ENCODE peak calls at places on chromosomes 11 and 22, in ten cellular contexts. K, Q, A, B, S, M, G, E, J and R are unnamed samples.

GRCh38 chr11:114307524-114308203 is 11.5 kb downstream of the NNMT start:
- DNase-seq in Q (no peak), G (peak; percentile 85), A (no peak), S (no peak), E (peak; percentile 72), B (no peak), M (peak; percentile 85), K (no peak), J (no peak), R (peak; percentile 64)

GRCh38 chr11:69220581-69221051 is 64.9 kb downstream of the SMIM38 start:
- DNase-seq in K (no peak), J (no peak), Q (no peak), S (no peak), A (no peak), E (peak; percentile 3), B (peak; percentile 28), G (no peak), M (peak; percentile 15), R (peak; percentile 39)

GRCh38 chr22:46672731-46673130 is 52.5 kb downstream of the GRAMD4 start:
- DNase-seq in S (no peak), A (no peak), B (no peak), K (no peak), G (no peak), E (no peak), Q (no peak), M (no peak), J (no peak), R (no peak)

GRCh38 chr11:9172394-9172793 is 81.0 kb upstream of the SCUBE2 start:
- DNase-seq in M (no peak), G (no peak), J (no peak), E (no peak), S (no peak), K (no peak), A (no peak), B (no peak), Q (no peak), R (no peak)

GRCh38 chr11:130427581-130428211 is 713 bp downstream of the ADAMTS8 start:
- DNase-seq in J (no peak), E (no peak), K (no peak), S (no peak), A (no peak), G (no peak), B (peak; percentile 87), Q (no peak), M (no peak), R (no peak)

GRCh38 chr11:130246719-130247118 is 68.0 kb downstream of the ZBTB44 start:
- DNase-seq in Q (no peak), J (no peak), A (no peak), M (no peak), S (no peak), G (no peak), K (no peak), B (no peak), E (no peak), R (no peak)

GRCh38 chr11:44133335-44133946 is 38.0 kb downstream of the EXT2 start:
- DNase-seq in K (no peak), M (no peak), G (peak; percentile 31), J (no peak), B (peak; percentile 38), E (no peak), Q (peak; percentile 37), A (no peak), S (no peak), R (no peak)

GRCh38 chr11:3164540-3165151 is 464 bp downstream of the OSBPL5 start:
- DNase-seq in K (no peak), E (no peak), G (no peak), J (no peak), Q (no peak), M (no peak), B (peak; percentile 86), S (no peak), A (no peak), R (peak; percentile 18)

GRCh38 chr22:46528121-46528610 is 9.3 kb downstream of the CELSR1 start:
- DNase-seq in K (no peak), A (no peak), Q (no peak), G (peak; percentile 93), M (no peak), B (no peak), J (peak; percentile 87), E (no peak), S (no peak), R (no peak)

GRCh38 chr22:47123827-47124442 is 361.5 kb downstream of the TBC1D22A start:
- DNase-seq in M (no peak), G (no peak), E (no peak), S (no peak), Q (no peak), A (no peak), B (no peak), J (no peak), K (no peak), R (no peak)

GRCh38 chr11:8639655-8640054 is 42.8 kb downstream of the TRIM66 start:
- DNase-seq in E (no peak), M (no peak), S (no peak), G (no peak), A (no peak), Q (no peak), J (no peak), K (no peak), B (no peak), R (no peak)

GRCh38 chr11:96607890-96608558 is 218.2 kb downstream of the JRKL start:
- DNase-seq in A (no peak), S (no peak), M (no peak), G (no peak), J (no peak), E (no peak), B (peak; percentile 17), K (no peak), Q (no peak), R (no peak)

GRCh38 chr22:49657275-49657973 is 170.2 kb downstream of the BRD1 start:
- DNase-seq in G (no peak), M (peak; percentile 71), E (peak; percentile 82), S (no peak), A (peak; percentile 67), J (no peak), K (no peak), B (no peak), Q (no peak), R (no peak)

GRCh38 chr22:41939981-41940852 is 6.7 kb downstream of the CENPM start:
- DNase-seq in G (no peak), K (no peak), S (no peak), M (no peak), A (peak; percentile 96), B (peak; percentile 66), E (no peak), J (no peak), Q (no peak), R (no peak)

GRCh38 chr22:23065069-23065451 is 5.3 kb upstream of the GNAZ start:
- DNase-seq in B (no peak), K (no peak), J (no peak), E (no peak), A (no peak), Q (no peak), M (no peak), G (no peak), S (no peak), R (no peak)

GRCh38 chr11:33697997-33698396 is 2.6 kb downstream of the C11orf91 start:
- DNase-seq in S (no peak), M (no peak), A (no peak), J (no peak), E (no peak), G (no peak), B (no peak), Q (no peak), K (no peak), R (no peak)

GRCh38 chr22:44668190-44668885 is 33.7 kb upstream of the PRR5 start:
- DNase-seq in E (no peak), B (peak; percentile 96), J (no peak), M (no peak), A (no peak), S (peak; percentile 63), K (no peak), G (no peak), Q (peak; percentile 55), R (no peak)

GRCh38 chr22:36282078-36282831 is 29.3 kb downstream of the APOL1 start:
- DNase-seq in J (no peak), G (no peak), E (no peak), S (no peak), M (no peak), A (no peak), K (no peak), Q (no peak), B (peak; percentile 45), R (no peak)

GRCh38 chr22:23180301-23180892 is at the start of gene BCR:
- DNase-seq in Q (no peak), A (peak; percentile 44), J (peak; percentile 70), E (peak; percentile 76), M (peak; percentile 72), G (no peak), S (peak; percentile 93), K (no peak), B (peak; percentile 95), R (peak; percentile 85)

GRCh38 chr11:129321076-129321475 is 54.6 kb upstream of the BARX2 start:
- DNase-seq in E (no peak), A (no peak), J (no peak), B (no peak), M (no peak), Q (no peak), K (no peak), G (no peak), S (no peak), R (no peak)

GRCh38 chr22:29167032-29167911 is 38.4 kb upstream of the EMID1 start:
- DNase-seq in E (no peak), Q (no peak), S (no peak), A (peak; percentile 65), J (no peak), G (no peak), M (no peak), B (no peak), K (no peak), R (peak; percentile 22)

GRCh38 chr22:37601540-37602442 is 6.8 kb upstream of the GGA1 start:
- DNase-seq in E (no peak), K (peak; percentile 33), M (no peak), J (no peak), B (peak; percentile 93), G (no peak), Q (peak; percentile 50), S (no peak), A (no peak), R (no peak)

GRCh38 chr11:44823920-44824704 is 97.3 kb downstream of the TSPAN18 start:
- DNase-seq in E (no peak), B (peak; percentile 85), K (no peak), A (no peak), M (no peak), J (no peak), Q (peak; percentile 90), S (no peak), G (no peak), R (peak; percentile 32)

GRCh38 chr11:96279421-96280290 is 63.3 kb downstream of the MAML2 start:
- DNase-seq in K (no peak), M (no peak), Q (no peak), B (no peak), A (no peak), G (no peak), S (no peak), J (peak; percentile 54), E (no peak), R (no peak)

GRCh38 chr22:27401321-27401720 is 400.2 kb downstream of the MN1 start:
- DNase-seq in M (no peak), S (no peak), A (no peak), Q (no peak), E (no peak), K (no peak), B (no peak), G (no peak), J (no peak), R (no peak)

GRCh38 chr22:27105142-27106025 is 448.0 kb downstream of the MIAT start:
- DNase-seq in A (no peak), E (peak; percentile 57), K (no peak), B (no peak), J (no peak), S (no peak), Q (no peak), M (peak; percentile 91), G (no peak), R (no peak)

GRCh38 chr11:69501121-69501489 is 19.6 kb downstream of the LINC01488 start:
- DNase-seq in J (no peak), K (no peak), G (no peak), A (no peak), S (no peak), M (no peak), B (no peak), Q (no peak), E (no peak), R (no peak)